ENCODE peak calls at places on chromosomes 3 and 15, in six cellular contexts. One of them, this sample, is unnamed.

GRCh38 chr3:167209011-167209410 is 171.1 kb downstream of the ZBBX start:
- DNase-seq in hypothalamus: no peak
- DNase-seq in GM10248: no peak
- DNase-seq in HT-29: peak; percentile 13
- DNase-seq in mesendoderm: peak; percentile 22
- DNase-seq in NAMALWA: no peak
- DNase-seq in this sample: no peak

GRCh38 chr3:159451067-159451466 is 537.6 kb upstream of the IL12A start:
- DNase-seq in hypothalamus: no peak
- DNase-seq in GM10248: no peak
- DNase-seq in HT-29: no peak
- DNase-seq in mesendoderm: no peak
- DNase-seq in NAMALWA: no peak
- DNase-seq in this sample: no peak

GRCh38 chr15:42080585-42081462 is 13.5 kb downstream of the PLA2G4D start:
- DNase-seq in hypothalamus: no peak
- DNase-seq in GM10248: no peak
- DNase-seq in HT-29: peak; percentile 22
- DNase-seq in mesendoderm: peak; percentile 59
- DNase-seq in NAMALWA: no peak
- DNase-seq in this sample: no peak

GRCh38 chr3:60998855-60999254 is 252.4 kb downstream of the FHIT start:
- DNase-seq in hypothalamus: no peak
- DNase-seq in GM10248: no peak
- DNase-seq in HT-29: no peak
- DNase-seq in mesendoderm: no peak
- DNase-seq in NAMALWA: no peak
- DNase-seq in this sample: no peak

GRCh38 chr3:124032351-124032880 is 40.5 kb upstream of the ROPN1 start:
- DNase-seq in hypothalamus: no peak
- DNase-seq in GM10248: no peak
- DNase-seq in HT-29: no peak
- DNase-seq in mesendoderm: peak; percentile 43
- DNase-seq in NAMALWA: no peak
- DNase-seq in this sample: no peak

GRCh38 chr15:59410448-59410896 is 27.5 kb upstream of the FAM81A start:
- DNase-seq in hypothalamus: no peak
- DNase-seq in GM10248: no peak
- DNase-seq in HT-29: peak; percentile 88
- DNase-seq in mesendoderm: no peak
- DNase-seq in NAMALWA: peak; percentile 36
- DNase-seq in this sample: peak; percentile 48

GRCh38 chr15:57735891-57736290 is 29.4 kb downstream of the POLR2M start:
- DNase-seq in hypothalamus: no peak
- DNase-seq in GM10248: no peak
- DNase-seq in HT-29: no peak
- DNase-seq in mesendoderm: no peak
- DNase-seq in NAMALWA: no peak
- DNase-seq in this sample: no peak

GRCh38 chr3:149605902-149606301 is 51.9 kb downstream of the WWTR1 start:
- DNase-seq in hypothalamus: no peak
- DNase-seq in GM10248: no peak
- DNase-seq in HT-29: no peak
- DNase-seq in mesendoderm: peak; percentile 44
- DNase-seq in NAMALWA: no peak
- DNase-seq in this sample: peak; percentile 64

GRCh38 chr3:150252462-150252861 is 155.6 kb upstream of the TSC22D2 start:
- DNase-seq in hypothalamus: no peak
- DNase-seq in GM10248: no peak
- DNase-seq in HT-29: no peak
- DNase-seq in mesendoderm: no peak
- DNase-seq in NAMALWA: no peak
- DNase-seq in this sample: no peak

GRCh38 chr15:40320931-40321371 is 2.5 kb upstream of the INAFM2 start:
- DNase-seq in hypothalamus: no peak
- DNase-seq in GM10248: peak; percentile 78
- DNase-seq in HT-29: peak; percentile 82
- DNase-seq in mesendoderm: peak; percentile 78
- DNase-seq in NAMALWA: peak; percentile 87
- DNase-seq in this sample: peak; percentile 44

GRCh38 chr15:59369597-59369996 is 3.1 kb downstream of the MYO1E start:
- DNase-seq in hypothalamus: no peak
- DNase-seq in GM10248: no peak
- DNase-seq in HT-29: no peak
- DNase-seq in mesendoderm: no peak
- DNase-seq in NAMALWA: no peak
- DNase-seq in this sample: peak; percentile 38

GRCh38 chr3:176920806-176921205 is 276.5 kb downstream of the TBL1XR1 start:
- DNase-seq in hypothalamus: no peak
- DNase-seq in GM10248: no peak
- DNase-seq in HT-29: peak; percentile 24
- DNase-seq in mesendoderm: no peak
- DNase-seq in NAMALWA: no peak
- DNase-seq in this sample: no peak

GRCh38 chr3:24773798-24774197 is 279.1 kb upstream of the THRB start:
- DNase-seq in hypothalamus: peak; percentile 2
- DNase-seq in GM10248: peak; percentile 22
- DNase-seq in HT-29: peak; percentile 34
- DNase-seq in mesendoderm: peak; percentile 87
- DNase-seq in NAMALWA: peak; percentile 67
- DNase-seq in this sample: peak; percentile 45

GRCh38 chr15:60208708-60209107 is 189.1 kb downstream of the ANXA2 start:
- DNase-seq in hypothalamus: no peak
- DNase-seq in GM10248: no peak
- DNase-seq in HT-29: no peak
- DNase-seq in mesendoderm: no peak
- DNase-seq in NAMALWA: no peak
- DNase-seq in this sample: no peak

GRCh38 chr15:43239732-43240491 is 19.1 kb upstream of the EPB42 start:
- DNase-seq in hypothalamus: no peak
- DNase-seq in GM10248: peak; percentile 64
- DNase-seq in HT-29: no peak
- DNase-seq in mesendoderm: peak; percentile 11
- DNase-seq in NAMALWA: no peak
- DNase-seq in this sample: peak; percentile 86

GRCh38 chr15:32919749-32920414 is 202.1 kb downstream of the GREM1 start:
- DNase-seq in hypothalamus: no peak
- DNase-seq in GM10248: no peak
- DNase-seq in HT-29: no peak
- DNase-seq in mesendoderm: no peak
- DNase-seq in NAMALWA: peak; percentile 17
- DNase-seq in this sample: no peak

GRCh38 chr3:136838641-136839555 is 20.0 kb downstream of the SLC35G2 start:
- DNase-seq in hypothalamus: no peak
- DNase-seq in GM10248: no peak
- DNase-seq in HT-29: no peak
- DNase-seq in mesendoderm: peak; percentile 66
- DNase-seq in NAMALWA: no peak
- DNase-seq in this sample: peak; percentile 93

GRCh38 chr3:46838301-46838700 is 24.9 kb downstream of the MYL3 start:
- DNase-seq in hypothalamus: no peak
- DNase-seq in GM10248: no peak
- DNase-seq in HT-29: no peak
- DNase-seq in mesendoderm: no peak
- DNase-seq in NAMALWA: no peak
- DNase-seq in this sample: no peak

GRCh38 chr15:33866101-33866737 is 102.1 kb upstream of the CHRM5 start:
- DNase-seq in hypothalamus: no peak
- DNase-seq in GM10248: no peak
- DNase-seq in HT-29: no peak
- DNase-seq in mesendoderm: peak; percentile 37
- DNase-seq in NAMALWA: no peak
- DNase-seq in this sample: no peak